ENCODE peak calls at places on chromosome 11, in ten cellular contexts. A, P, T, J, V, S, F, O, Q and K are unnamed samples.

GRCh38 chr11:122261546-122261945 is 145.5 kb upstream of the BLID start:
- DNase-seq in S (no peak), O (no peak), J (no peak), Q (peak), T (no peak), A (no peak), F (no peak), P (no peak), V (no peak), K (no peak)

GRCh38 chr11:3202305-3202704 is 16.3 kb downstream of the MRGPRG start:
- DNase-seq in P (no peak), A (no peak), F (no peak), V (no peak), Q (no peak), S (no peak), O (no peak), J (no peak), T (no peak), K (no peak)

GRCh38 chr11:70812472-70812871 is 414.1 kb downstream of the CTTN start:
- DNase-seq in S (peak), F (no peak), V (no peak), J (no peak), T (no peak), A (no peak), Q (no peak), P (no peak), O (no peak), K (no peak)

GRCh38 chr11:94933225-94934130 is 39.9 kb downstream of the CWC15 start:
- DNase-seq in S (peak), F (no peak), V (peak), T (no peak), Q (no peak), O (no peak), J (no peak), P (no peak), A (no peak), K (no peak)

GRCh38 chr11:69078930-69079607 is 30.3 kb downstream of the TPCN2 start:
- DNase-seq in F (no peak), P (no peak), S (no peak), A (no peak), T (no peak), V (no peak), J (no peak), O (no peak), Q (no peak), K (no peak)

GRCh38 chr11:12376259-12376971 is 956 bp upstream of the PARVA start:
- DNase-seq in F (no peak), T (no peak), A (no peak), J (no peak), V (peak), P (no peak), O (no peak), S (no peak), Q (peak), K (no peak)

GRCh38 chr11:59173964-59174663 is 2.2 kb downstream of the DTX4 start:
- DNase-seq in O (no peak), P (no peak), S (no peak), J (no peak), A (peak), Q (peak), F (no peak), T (no peak), V (no peak), K (no peak)

GRCh38 chr11:111324277-111324720 is 26.0 kb downstream of the POU2AF3 start:
- DNase-seq in F (no peak), T (no peak), S (no peak), V (peak), J (no peak), O (no peak), Q (no peak), P (no peak), A (no peak), K (no peak)

GRCh38 chr11:32259641-32260081 is 168.8 kb downstream of the RCN1 start:
- DNase-seq in A (peak), T (no peak), V (no peak), O (no peak), J (no peak), S (no peak), P (no peak), F (no peak), Q (peak), K (no peak)

GRCh38 chr11:22466809-22467208 is 128.6 kb downstream of the SLC17A6 start:
- DNase-seq in V (peak), S (no peak), J (no peak), P (no peak), Q (no peak), O (no peak), F (no peak), A (peak), T (no peak), K (no peak)

GRCh38 chr11:1222491-1223345 is at the start of gene MUC5B:
- DNase-seq in J (no peak), O (no peak), A (no peak), V (no peak), Q (no peak), F (no peak), T (no peak), P (no peak), S (peak), K (no peak)